ENCODE peak calls at places on chromosomes 5 and 9, in seven cellular contexts. E is KBM-7; O is CD4-positive, alpha-beta memory T cell; R is endodermal cell; P is T-helper 17 cell; L is posterior vena cava; M is NCI-H1417. Z is an unnamed sample.

GRCh38 chr5:9456435-9457042 is 89.3 kb downstream of the SEMA5A start:
- DNase-seq in E (peak), O (no peak), R (no peak), P (no peak), L (no peak), M (no peak), Z (no peak)

GRCh38 chr5:172188893-172189692 is 1.1 kb upstream of the STK10 start:
- DNase-seq in E (no peak), O (no peak), R (peak), P (no peak), L (no peak), M (peak), Z (no peak)

GRCh38 chr5:150605546-150605945 is 34.9 kb upstream of the SYNPO start:
- DNase-seq in E (no peak), O (no peak), R (no peak), P (no peak), L (peak), M (peak), Z (no peak)

GRCh38 chr9:14437336-14438231 is 123.6 kb upstream of the NFIB start:
- DNase-seq in E (no peak), O (no peak), R (no peak), P (no peak), L (no peak), M (peak), Z (no peak)

GRCh38 chr9:16901589-16901988 is 31.1 kb upstream of the BNC2 start:
- DNase-seq in E (no peak), O (no peak), R (no peak), P (no peak), L (no peak), M (no peak), Z (no peak)

GRCh38 chr5:163347671-163348070 is 89.7 kb upstream of the CCNG1 start:
- DNase-seq in E (peak), O (peak), R (peak), P (peak), L (no peak), M (peak), Z (peak)

GRCh38 chr5:71789746-71790145 is 70.7 kb downstream of the CARTPT start:
- DNase-seq in E (no peak), O (no peak), R (no peak), P (no peak), L (no peak), M (no peak), Z (no peak)

GRCh38 chr9:112166176-112167140 is 8.6 kb downstream of the SUSD1 start:
- DNase-seq in E (no peak), O (no peak), R (peak), P (no peak), L (no peak), M (peak), Z (no peak)

GRCh38 chr5:157665467-157666085 is 5.8 kb upstream of the C5orf52 start:
- DNase-seq in E (no peak), O (no peak), R (no peak), P (no peak), L (no peak), M (no peak), Z (no peak)

GRCh38 chr5:172834570-172835245 is 657 bp downstream of the ERGIC1 start:
- DNase-seq in E (peak), O (no peak), R (peak), P (no peak), L (no peak), M (peak), Z (no peak)

GRCh38 chr9:131483319-131484050 is 19.2 kb upstream of the POMT1 start:
- DNase-seq in E (no peak), O (no peak), R (no peak), P (no peak), L (no peak), M (no peak), Z (no peak)

GRCh38 chr9:124267271-124267807 is 9.6 kb downstream of the NEK6 start:
- DNase-seq in E (peak), O (no peak), R (no peak), P (no peak), L (no peak), M (peak), Z (no peak)

GRCh38 chr5:36696059-36696673 is 89.8 kb downstream of the SLC1A3 start:
- DNase-seq in E (peak), O (peak), R (peak), P (no peak), L (no peak), M (peak), Z (no peak)

GRCh38 chr9:72857632-72858011 is 95.2 kb downstream of the ALDH1A1 start:
- DNase-seq in E (no peak), O (no peak), R (no peak), P (no peak), L (no peak), M (no peak), Z (no peak)

Z was measured in CD4-positive, CD25-positive, alpha-beta regulatory T cell.